ENCODE peak calls at places on chromosome 19, in four cellular contexts. One of them, this sample, is unnamed.

GRCh38 chr19:56720281-56720680 is 48.7 kb upstream of the ZNF835 start:
- DNase-seq in cardiac muscle cell: no peak
- DNase-seq in esophagus muscularis mucosa: no peak
- DNase-seq in GM06990: no peak
- DNase-seq in this sample: no peak

GRCh38 chr19:16019691-16020448 is 56.4 kb upstream of the TPM4 start:
- DNase-seq in cardiac muscle cell: no peak
- DNase-seq in GM06990: no peak
- DNase-seq in esophagus muscularis mucosa: no peak
- DNase-seq in this sample: no peak

GRCh38 chr19:58020129-58020528 is 13.7 kb upstream of the ZSCAN1 start:
- DNase-seq in GM06990: no peak
- DNase-seq in esophagus muscularis mucosa: no peak
- DNase-seq in cardiac muscle cell: no peak
- DNase-seq in this sample: no peak

GRCh38 chr19:18464646-18465045 is 26.7 kb upstream of the ISYNA1 start:
- DNase-seq in esophagus muscularis mucosa: peak
- DNase-seq in cardiac muscle cell: no peak
- DNase-seq in GM06990: no peak
- DNase-seq in this sample: no peak

GRCh38 chr19:12139309-12139708 is 841 bp downstream of the ZNF20 start:
- DNase-seq in cardiac muscle cell: no peak
- DNase-seq in GM06990: no peak
- DNase-seq in esophagus muscularis mucosa: no peak
- DNase-seq in this sample: no peak

GRCh38 chr19:4582980-4583842 is 23.7 kb upstream of the SEMA6B start:
- DNase-seq in esophagus muscularis mucosa: no peak
- DNase-seq in cardiac muscle cell: no peak
- DNase-seq in GM06990: no peak
- DNase-seq in this sample: no peak

GRCh38 chr19:39637891-39638290 is 17.8 kb upstream of the LGALS16 start:
- DNase-seq in cardiac muscle cell: no peak
- DNase-seq in GM06990: no peak
- DNase-seq in esophagus muscularis mucosa: no peak
- DNase-seq in this sample: no peak

GRCh38 chr19:13103961-13104847 is 1.5 kb upstream of the LYL1 start:
- DNase-seq in esophagus muscularis mucosa: no peak
- DNase-seq in GM06990: peak
- DNase-seq in cardiac muscle cell: peak
- DNase-seq in this sample: peak

GRCh38 chr19:47630594-47630993 is 21.7 kb downstream of the BICRA start:
- DNase-seq in GM06990: no peak
- DNase-seq in cardiac muscle cell: no peak
- DNase-seq in esophagus muscularis mucosa: no peak
- DNase-seq in this sample: no peak

GRCh38 chr19:18208098-18208951 is 4.5 kb upstream of the RAB3A start:
- DNase-seq in cardiac muscle cell: no peak
- DNase-seq in GM06990: no peak
- DNase-seq in esophagus muscularis mucosa: no peak
- DNase-seq in this sample: peak

GRCh38 chr19:41995959-41996797 is 2.1 kb upstream of the ATP1A3 start:
- DNase-seq in esophagus muscularis mucosa: no peak
- DNase-seq in GM06990: no peak
- DNase-seq in cardiac muscle cell: no peak
- DNase-seq in this sample: peak

GRCh38 chr19:8224394-8225145 is 15.4 kb downstream of the CERS4 start:
- DNase-seq in cardiac muscle cell: no peak
- DNase-seq in esophagus muscularis mucosa: no peak
- DNase-seq in GM06990: no peak
- DNase-seq in this sample: no peak

GRCh38 chr19:56404705-56405056 is 549 bp downstream of the ZNF583 start:
- DNase-seq in esophagus muscularis mucosa: no peak
- DNase-seq in cardiac muscle cell: no peak
- DNase-seq in GM06990: no peak
- DNase-seq in this sample: no peak

GRCh38 chr19:21586341-21587116 is 81.1 kb downstream of the ZNF429 start:
- DNase-seq in cardiac muscle cell: peak
- DNase-seq in esophagus muscularis mucosa: no peak
- DNase-seq in GM06990: no peak
- DNase-seq in this sample: no peak

GRCh38 chr19:42088471-42089190 is 12.7 kb downstream of the ZNF574 start:
- DNase-seq in GM06990: no peak
- DNase-seq in esophagus muscularis mucosa: no peak
- DNase-seq in cardiac muscle cell: no peak
- DNase-seq in this sample: no peak

GRCh38 chr19:48645652-48646191 is at the start of gene CA11:
- DNase-seq in cardiac muscle cell: no peak
- DNase-seq in esophagus muscularis mucosa: no peak
- DNase-seq in GM06990: no peak
- DNase-seq in this sample: no peak

GRCh38 chr19:42234364-42234763 is 8.0 kb downstream of the GSK3A start:
- DNase-seq in GM06990: no peak
- DNase-seq in cardiac muscle cell: no peak
- DNase-seq in esophagus muscularis mucosa: no peak
- DNase-seq in this sample: no peak

GRCh38 chr19:51138549-51138979 is 3.5 kb upstream of the SIGLEC7 start:
- DNase-seq in GM06990: no peak
- DNase-seq in cardiac muscle cell: no peak
- DNase-seq in esophagus muscularis mucosa: no peak
- DNase-seq in this sample: no peak
- TF ChIP-seq CTCF in GM06990: no peak
- TF ChIP-seq CTCF in cardiac muscle cell: no peak
- TF ChIP-seq CTCF in esophagus muscularis mucosa: no peak
- TF ChIP-seq CTCF in this sample: no peak

GRCh38 chr19:10812196-10812595 is 23.8 kb downstream of the TMED1 start:
- DNase-seq in esophagus muscularis mucosa: no peak
- DNase-seq in GM06990: no peak
- DNase-seq in cardiac muscle cell: no peak
- DNase-seq in this sample: no peak

GRCh38 chr19:10815007-10815531 is 20.9 kb downstream of the TMED1 start:
- DNase-seq in GM06990: no peak
- DNase-seq in esophagus muscularis mucosa: no peak
- DNase-seq in cardiac muscle cell: no peak
- DNase-seq in this sample: no peak

GRCh38 chr19:10815969-10816635 is 19.9 kb downstream of the TMED1 start:
- DNase-seq in esophagus muscularis mucosa: no peak
- DNase-seq in cardiac muscle cell: no peak
- DNase-seq in GM06990: no peak
- DNase-seq in this sample: no peak

GRCh38 chr19:10811391-10812111 is 24.5 kb downstream of the TMED1 start:
- DNase-seq in esophagus muscularis mucosa: no peak
- DNase-seq in cardiac muscle cell: no peak
- DNase-seq in GM06990: no peak
- DNase-seq in this sample: no peak

GRCh38 chr19:10812902-10813404 is 23.1 kb downstream of the TMED1 start:
- DNase-seq in GM06990: no peak
- DNase-seq in cardiac muscle cell: no peak
- DNase-seq in esophagus muscularis mucosa: no peak
- DNase-seq in this sample: no peak
- TF ChIP-seq CTCF in GM06990: no peak
- TF ChIP-seq CTCF in cardiac muscle cell: no peak
- TF ChIP-seq CTCF in esophagus muscularis mucosa: no peak
- TF ChIP-seq CTCF in this sample: no peak

DNA sequence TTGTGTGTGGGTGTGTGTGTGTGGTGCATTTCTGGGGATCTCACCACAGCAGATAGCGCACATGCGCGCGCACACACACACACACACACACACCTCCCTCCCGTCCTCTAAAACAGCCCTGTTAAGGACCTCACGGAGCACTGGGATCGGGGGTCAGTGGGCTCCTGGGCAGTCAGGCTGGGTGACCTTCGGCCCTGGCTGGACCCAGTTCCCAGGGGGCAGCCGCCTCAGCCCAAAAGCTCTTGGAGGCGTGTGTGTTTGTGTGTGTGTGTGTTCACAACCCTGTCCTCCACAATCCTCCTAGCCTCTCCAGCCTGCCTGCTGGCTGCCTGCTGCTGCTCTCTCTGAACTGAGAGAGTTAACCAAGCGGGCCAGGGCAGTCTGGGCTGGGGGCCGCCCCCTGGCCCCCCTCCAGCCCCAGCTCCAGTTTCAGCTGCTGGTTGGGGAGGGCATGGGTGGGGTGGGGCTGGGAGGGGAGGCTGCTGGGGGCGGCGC is 272 bp upstream of the FXYD1 start:
- DNase-seq in cardiac muscle cell: peak
- DNase-seq in esophagus muscularis mucosa: no peak
- DNase-seq in GM06990: no peak
- DNase-seq in this sample: no peak
- TF ChIP-seq CTCF in cardiac muscle cell: no peak
- TF ChIP-seq CTCF in esophagus muscularis mucosa: no peak
- TF ChIP-seq CTCF in GM06990: no peak
- TF ChIP-seq CTCF in this sample: no peak

GRCh38 chr19:45717131-45717982 is 13.3 kb downstream of the FBXO46 start:
- DNase-seq in esophagus muscularis mucosa: peak
- DNase-seq in GM06990: peak
- DNase-seq in cardiac muscle cell: peak
- DNase-seq in this sample: peak
- TF ChIP-seq CTCF in esophagus muscularis mucosa: peak
- TF ChIP-seq CTCF in GM06990: peak
- TF ChIP-seq CTCF in cardiac muscle cell: peak
- TF ChIP-seq CTCF in this sample: peak

GRCh38 chr19:38211206-38211605 is 12.8 kb downstream of the DPF1 start:
- DNase-seq in esophagus muscularis mucosa: no peak
- DNase-seq in GM06990: no peak
- DNase-seq in cardiac muscle cell: no peak
- DNase-seq in this sample: no peak
- TF ChIP-seq CTCF in esophagus muscularis mucosa: no peak
- TF ChIP-seq CTCF in GM06990: no peak
- TF ChIP-seq CTCF in cardiac muscle cell: no peak
- TF ChIP-seq CTCF in this sample: no peak

GRCh38 chr19:38617283-38617763 is 430 bp downstream of the MAP4K1 start:
- DNase-seq in esophagus muscularis mucosa: no peak
- DNase-seq in GM06990: no peak
- DNase-seq in cardiac muscle cell: no peak
- DNase-seq in this sample: no peak

GRCh38 chr19:38618590-38619360 is at the start of gene EIF3K:
- DNase-seq in GM06990: peak
- DNase-seq in esophagus muscularis mucosa: peak
- DNase-seq in cardiac muscle cell: peak
- DNase-seq in this sample: peak

GRCh38 chr19:38617764-38618589 is at the start of gene MAP4K1:
- DNase-seq in esophagus muscularis mucosa: no peak
- DNase-seq in cardiac muscle cell: no peak
- DNase-seq in GM06990: peak
- DNase-seq in this sample: peak

GRCh38 chr19:38616265-38616664 is 1.5 kb downstream of the MAP4K1 start:
- DNase-seq in GM06990: no peak
- DNase-seq in cardiac muscle cell: no peak
- DNase-seq in esophagus muscularis mucosa: no peak
- DNase-seq in this sample: no peak

GRCh38 chr19:38619361-38620174 is 580 bp downstream of the EIF3K start:
- DNase-seq in esophagus muscularis mucosa: no peak
- DNase-seq in GM06990: no peak
- DNase-seq in cardiac muscle cell: no peak
- DNase-seq in this sample: no peak
- TF ChIP-seq CTCF in esophagus muscularis mucosa: no peak
- TF ChIP-seq CTCF in GM06990: no peak
- TF ChIP-seq CTCF in cardiac muscle cell: no peak
- TF ChIP-seq CTCF in this sample: no peak

GRCh38 chr19:29326351-29326750 is 113.4 kb upstream of the UQCRFS1 start:
- DNase-seq in esophagus muscularis mucosa: peak
- DNase-seq in cardiac muscle cell: no peak
- DNase-seq in GM06990: no peak
- DNase-seq in this sample: no peak

GRCh38 chr19:29323972-29324680 is 111.2 kb upstream of the UQCRFS1 start:
- DNase-seq in cardiac muscle cell: no peak
- DNase-seq in esophagus muscularis mucosa: peak
- DNase-seq in GM06990: no peak
- DNase-seq in this sample: no peak

GRCh38 chr19:29326849-29327840 is 114.2 kb upstream of the UQCRFS1 start:
- DNase-seq in esophagus muscularis mucosa: peak
- DNase-seq in GM06990: no peak
- DNase-seq in cardiac muscle cell: no peak
- DNase-seq in this sample: no peak

GRCh38 chr19:29324717-29325116 is 111.8 kb upstream of the UQCRFS1 start:
- DNase-seq in cardiac muscle cell: no peak
- DNase-seq in esophagus muscularis mucosa: peak
- DNase-seq in GM06990: no peak
- DNase-seq in this sample: no peak

GRCh38 chr19:29325241-29325975 is 112.5 kb upstream of the UQCRFS1 start:
- DNase-seq in GM06990: no peak
- DNase-seq in cardiac muscle cell: no peak
- DNase-seq in esophagus muscularis mucosa: peak
- DNase-seq in this sample: no peak
- TF ChIP-seq CTCF in GM06990: no peak
- TF ChIP-seq CTCF in cardiac muscle cell: no peak
- TF ChIP-seq CTCF in esophagus muscularis mucosa: no peak
- TF ChIP-seq CTCF in this sample: no peak